ENCODE peak calls at places on chromosome 15, in four cellular contexts. A is upper lobe of left lung, Q is esophagus muscularis mucosa, K is progenitor cell of endocrine pancreas. X is an unnamed sample.

GRCh38 chr15:79329186-79329611 is 18.3 kb downstream of the TMED3 start:
- DNase-seq in A (no peak), Q (peak), K (no peak), X (no peak)

GRCh38 chr15:98765610-98766009 is 117.3 kb downstream of the IGF1R start:
- DNase-seq in A (no peak), Q (no peak), K (no peak), X (no peak)

GRCh38 chr15:59885832-59886231 is 118.3 kb upstream of the FOXB1 start:
- DNase-seq in A (no peak), Q (no peak), K (no peak), X (no peak)

GRCh38 chr15:59315914-59316428 is 56.7 kb downstream of the MYO1E start:
- DNase-seq in A (peak), Q (no peak), K (no peak), X (no peak)

GRCh38 chr15:74821091-74821789 is 5.2 kb upstream of the CPLX3 start:
- DNase-seq in A (no peak), Q (no peak), K (no peak), X (no peak)

GRCh38 chr15:71748327-71748726 is 62.0 kb upstream of the NR2E3 start:
- DNase-seq in A (no peak), Q (no peak), K (no peak), X (no peak)

GRCh38 chr15:86855962-86856361 is 776.3 kb downstream of the AGBL1 start:
- DNase-seq in A (no peak), Q (no peak), K (no peak), X (no peak)

GRCh38 chr15:59605994-59606393 is 5.6 kb upstream of the GCNT3 start:
- DNase-seq in A (no peak), Q (no peak), K (no peak), X (no peak)

GRCh38 chr15:88627463-88627862 is 6.3 kb downstream of the AEN start:
- DNase-seq in A (no peak), Q (no peak), K (no peak), X (no peak)

GRCh38 chr15:25832158-25832557 is 31.0 kb downstream of the ATP10A start:
- DNase-seq in A (no peak), Q (no peak), K (no peak), X (no peak)

DNA sequence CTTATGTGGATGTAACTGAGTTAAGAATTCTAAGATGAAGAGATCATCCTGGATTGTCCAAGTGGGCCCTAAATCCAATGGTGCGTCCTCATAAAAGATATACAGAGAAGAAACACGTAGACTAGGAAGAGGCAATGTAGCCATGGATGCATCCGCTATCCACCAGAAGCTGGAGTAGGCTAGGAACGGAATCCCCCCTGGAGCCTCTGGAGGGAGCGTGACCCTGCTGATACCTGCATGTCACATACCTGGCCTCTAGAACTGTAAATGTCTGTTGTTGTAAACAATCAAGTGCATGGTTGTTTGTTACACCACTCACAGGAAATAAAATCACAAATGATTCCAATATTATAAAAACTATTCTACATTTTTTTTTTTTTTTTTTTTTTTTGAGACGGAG is 254.5 kb upstream of the RORA start:
- DNase-seq in A (no peak), Q (peak), K (no peak), X (no peak)
- TF ChIP-seq CTCF in A (no peak), Q (no peak), K (no peak), X (no peak)

DNA sequence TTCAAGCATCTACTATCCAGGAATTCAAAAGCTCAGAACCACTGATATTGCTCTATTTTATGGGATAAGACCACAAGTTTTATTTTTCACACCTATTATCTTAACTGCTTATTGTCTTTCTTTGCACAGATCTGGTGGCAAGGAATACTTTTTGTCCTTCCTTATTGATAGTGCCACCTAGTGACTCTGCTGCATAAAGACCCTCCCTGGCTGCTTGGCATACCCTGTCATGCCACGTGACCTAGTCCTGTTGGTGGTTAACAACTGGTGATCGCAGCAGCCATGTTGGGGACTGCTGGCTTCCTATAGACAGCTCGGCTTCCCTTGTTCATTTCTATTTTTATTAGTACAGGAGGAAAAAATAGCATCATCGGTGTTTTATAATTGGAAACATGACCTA is 236.3 kb downstream of the MEX3B start:
- DNase-seq in A (no peak), Q (no peak), K (no peak), X (no peak)
- TF ChIP-seq CTCF in A (no peak), Q (peak), K (peak), X (peak)

GRCh38 chr15:23467110-23467600 is 20.1 kb upstream of the GOLGA6L2 start:
- DNase-seq in A (no peak), Q (no peak), K (no peak), X (no peak)
- TF ChIP-seq CTCF in A (no peak), Q (peak), K (peak), X (peak)

DNA sequence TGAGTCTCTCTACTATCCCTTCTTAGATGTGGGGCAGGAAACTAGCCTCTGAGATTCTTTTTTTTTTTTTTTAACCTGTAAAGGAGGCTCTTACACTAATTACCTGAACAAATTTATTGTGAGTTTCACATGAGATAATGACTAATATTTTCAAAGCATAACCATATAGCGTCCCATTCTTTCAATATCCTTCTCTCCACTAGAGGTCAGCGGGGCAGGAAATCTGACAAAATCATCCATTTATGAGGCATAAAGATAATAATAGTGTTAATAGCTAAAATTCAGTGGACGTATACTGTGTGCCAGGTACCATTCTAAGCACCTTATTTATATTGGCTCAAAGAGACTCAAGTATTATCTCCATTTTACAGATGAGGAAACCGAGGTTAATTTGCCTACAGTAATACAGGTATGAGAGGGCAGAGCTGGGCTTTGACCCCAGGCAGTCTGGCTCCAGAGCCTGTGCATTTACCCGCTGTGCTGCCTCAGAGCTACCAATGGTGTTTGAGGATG is 16.3 kb upstream of the SMAD6 start:
- DNase-seq in A (no peak), Q (no peak), K (no peak), X (no peak)
- TF ChIP-seq CTCF in A (no peak), Q (no peak), K (peak), X (peak)

GRCh38 chr15:69045810-69046209 is 31.3 kb downstream of the NOX5 start:
- DNase-seq in A (no peak), Q (no peak), K (no peak), X (no peak)
- TF ChIP-seq CTCF in A (no peak), Q (no peak), K (peak), X (peak)

DNA sequence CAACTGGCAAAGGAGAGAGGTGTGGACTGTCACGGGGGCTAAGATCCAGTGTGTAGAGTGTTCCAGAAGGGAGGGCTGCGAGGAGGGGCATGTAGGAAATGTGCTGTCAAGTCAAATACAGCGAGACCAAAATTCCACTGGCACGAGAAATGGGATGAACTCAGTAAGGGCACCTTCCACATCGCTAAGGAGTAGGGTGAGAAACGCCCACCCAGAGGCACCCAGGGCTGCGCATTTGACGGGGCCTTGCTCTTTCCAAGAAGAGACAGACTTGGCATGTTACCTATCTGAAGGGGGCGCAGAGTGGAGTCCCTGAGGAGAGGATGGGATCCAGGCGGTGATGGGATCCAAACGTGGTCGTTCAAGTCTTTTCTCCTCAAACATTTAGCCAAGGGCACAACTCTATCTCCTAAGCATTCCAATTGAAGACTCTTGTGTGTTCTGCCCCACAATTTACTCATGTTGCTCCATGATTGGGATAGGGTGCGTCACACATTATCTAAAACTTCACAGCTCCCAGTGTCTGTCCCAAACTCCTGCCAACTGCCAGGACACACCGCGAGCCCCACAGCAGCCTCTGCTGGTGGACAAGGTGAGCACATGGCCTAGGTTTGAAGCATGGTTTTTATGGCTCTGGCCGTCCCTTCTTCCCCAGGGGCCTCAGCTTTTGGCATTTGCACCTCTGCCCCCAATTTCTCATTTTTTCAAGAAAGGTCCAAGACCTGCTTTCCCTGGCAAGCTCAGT is 7.6 kb downstream of the SELENOS start:
- DNase-seq in A (no peak), Q (no peak), K (no peak), X (no peak)
- TF ChIP-seq CTCF in A (no peak), Q (peak), K (peak), X (peak)